ENCODE peak calls at places on chromosomes 2 and 18, in seven cellular contexts. One of them, this sample, is unnamed.

GRCh38 chr18:11607897-11608296 is 1.5 kb upstream of the SLC35G4 start:
- DNase-seq in effector memory CD8-positive, alpha-beta T cell: no peak
- DNase-seq in nephron progenitor cell: no peak
- DNase-seq in HTR-8/SVneo: no peak
- DNase-seq in fibroblast of pulmonary artery: no peak
- DNase-seq in GM12865: no peak
- DNase-seq in fibroblast of the aortic adventitia: no peak
- DNase-seq in this sample: no peak

GRCh38 chr2:218815649-218816048 is 16.0 kb downstream of the PRKAG3 start:
- DNase-seq in effector memory CD8-positive, alpha-beta T cell: no peak
- DNase-seq in fibroblast of the aortic adventitia: no peak
- DNase-seq in GM12865: no peak
- DNase-seq in HTR-8/SVneo: no peak
- DNase-seq in nephron progenitor cell: no peak
- DNase-seq in fibroblast of pulmonary artery: no peak
- DNase-seq in this sample: no peak

GRCh38 chr18:34913837-34914755 is 127.1 kb upstream of the MAPRE2 start:
- DNase-seq in fibroblast of the aortic adventitia: no peak
- DNase-seq in effector memory CD8-positive, alpha-beta T cell: no peak
- DNase-seq in HTR-8/SVneo: peak
- DNase-seq in nephron progenitor cell: no peak
- DNase-seq in GM12865: no peak
- DNase-seq in fibroblast of pulmonary artery: peak
- DNase-seq in this sample: no peak

GRCh38 chr2:209942936-209943605 is 59.4 kb upstream of the RPE start:
- DNase-seq in effector memory CD8-positive, alpha-beta T cell: no peak
- DNase-seq in GM12865: no peak
- DNase-seq in nephron progenitor cell: no peak
- DNase-seq in HTR-8/SVneo: no peak
- DNase-seq in fibroblast of pulmonary artery: peak
- DNase-seq in fibroblast of the aortic adventitia: no peak
- DNase-seq in this sample: no peak

GRCh38 chr2:241489733-241490443 is 18.5 kb downstream of the STK25 start:
- DNase-seq in HTR-8/SVneo: no peak
- DNase-seq in fibroblast of pulmonary artery: no peak
- DNase-seq in GM12865: no peak
- DNase-seq in fibroblast of the aortic adventitia: no peak
- DNase-seq in effector memory CD8-positive, alpha-beta T cell: no peak
- DNase-seq in nephron progenitor cell: no peak
- DNase-seq in this sample: no peak

GRCh38 chr2:109348645-109349554 is 219.9 kb downstream of the SH3RF3 start:
- DNase-seq in fibroblast of the aortic adventitia: no peak
- DNase-seq in fibroblast of pulmonary artery: no peak
- DNase-seq in effector memory CD8-positive, alpha-beta T cell: peak
- DNase-seq in nephron progenitor cell: no peak
- DNase-seq in GM12865: peak
- DNase-seq in HTR-8/SVneo: no peak
- DNase-seq in this sample: no peak

GRCh38 chr2:8575011-8575750 is 106.7 kb upstream of the ID2 start:
- DNase-seq in nephron progenitor cell: no peak
- DNase-seq in HTR-8/SVneo: no peak
- DNase-seq in fibroblast of pulmonary artery: no peak
- DNase-seq in fibroblast of the aortic adventitia: no peak
- DNase-seq in effector memory CD8-positive, alpha-beta T cell: peak
- DNase-seq in GM12865: peak
- DNase-seq in this sample: no peak

GRCh38 chr2:54470241-54470938 is 14.3 kb downstream of the SPTBN1 start:
- DNase-seq in fibroblast of the aortic adventitia: peak
- DNase-seq in effector memory CD8-positive, alpha-beta T cell: no peak
- DNase-seq in fibroblast of pulmonary artery: peak
- DNase-seq in GM12865: no peak
- DNase-seq in nephron progenitor cell: no peak
- DNase-seq in HTR-8/SVneo: peak
- DNase-seq in this sample: no peak

GRCh38 chr2:217103752-217104540 is 244.1 kb upstream of the TNP1 start:
- DNase-seq in fibroblast of pulmonary artery: peak
- DNase-seq in nephron progenitor cell: no peak
- DNase-seq in HTR-8/SVneo: no peak
- DNase-seq in effector memory CD8-positive, alpha-beta T cell: no peak
- DNase-seq in fibroblast of the aortic adventitia: peak
- DNase-seq in GM12865: no peak
- DNase-seq in this sample: no peak

GRCh38 chr2:20618468-20618885 is 32.4 kb downstream of the HS1BP3 start:
- DNase-seq in nephron progenitor cell: no peak
- DNase-seq in fibroblast of pulmonary artery: peak
- DNase-seq in HTR-8/SVneo: no peak
- DNase-seq in effector memory CD8-positive, alpha-beta T cell: no peak
- DNase-seq in GM12865: no peak
- DNase-seq in fibroblast of the aortic adventitia: peak
- DNase-seq in this sample: no peak

GRCh38 chr18:12376034-12376717 is 851 bp downstream of the AFG3L2 start:
- DNase-seq in effector memory CD8-positive, alpha-beta T cell: no peak
- DNase-seq in nephron progenitor cell: peak
- DNase-seq in fibroblast of pulmonary artery: peak
- DNase-seq in HTR-8/SVneo: no peak
- DNase-seq in fibroblast of the aortic adventitia: peak
- DNase-seq in GM12865: peak
- DNase-seq in this sample: peak

This sample was measured in Karpas-422.